ENCODE peak calls at places on chromosomes 4 and X, in four cellular contexts. P, N, G and Q are unnamed samples.

GRCh38 chr4:175127314-175127713 is 209.2 kb downstream of the ADAM29 start:
- DNase-seq in N (no peak), P (peak; percentile 35), G (no peak), Q (no peak)

GRCh38 chrX:21966866-21967265 is 26.4 kb downstream of the SMS start:
- DNase-seq in N (no peak), P (no peak), G (no peak), Q (no peak)

GRCh38 chr4:121791481-121791880 is 9.6 kb upstream of the EXOSC9 start:
- DNase-seq in N (no peak), G (no peak), P (peak; percentile 88), Q (no peak)

GRCh38 chr4:181799670-181800069 is 443.5 kb upstream of the TENM3 start:
- DNase-seq in G (no peak), P (no peak), N (no peak), Q (no peak)

GRCh38 chr4:78149737-78150136 is 92.6 kb downstream of the FRAS1 start:
- DNase-seq in N (no peak), G (no peak), P (no peak), Q (no peak)

GRCh38 chr4:137998666-137999429 is 243.3 kb downstream of the SLC7A11 start:
- DNase-seq in G (no peak), P (peak; percentile 63), N (no peak), Q (no peak)

GRCh38 chr4:184399505-184399893 is 74.9 kb downstream of the IRF2 start:
- DNase-seq in P (no peak), G (no peak), N (no peak), Q (no peak)

GRCh38 chrX:152641996-152642395 is 4.3 kb downstream of the GABRQ start:
- DNase-seq in N (peak; percentile 61), P (peak; percentile 1), G (no peak), Q (peak; percentile 18)

GRCh38 chrX:29229802-29230201 is 642.6 kb downstream of the IL1RAPL1 start:
- DNase-seq in G (no peak), P (peak; percentile 59), N (no peak), Q (no peak)

GRCh38 chr4:37805091-37805490 is 21.4 kb upstream of the PGM2 start:
- DNase-seq in G (no peak), P (no peak), N (no peak), Q (no peak)

GRCh38 chrX:130715299-130715698 is 187.7 kb downstream of the ENOX2 start:
- DNase-seq in P (peak; percentile 22), N (no peak), G (no peak), Q (no peak)

GRCh38 chr4:59122626-59123025 is 2012.4 kb upstream of the IGFBP7 start:
- DNase-seq in P (no peak), N (no peak), G (no peak), Q (no peak)

GRCh38 chr4:54607067-54607466 is 50.7 kb upstream of the KIT start:
- DNase-seq in N (no peak), P (no peak), G (no peak), Q (no peak)

GRCh38 chrX:30979271-30979670 is 90.2 kb upstream of the TAB3 start:
- DNase-seq in P (no peak), N (no peak), G (no peak), Q (no peak)

GRCh38 chr4:27916432-27917184 is 1056.0 kb downstream of the STIM2 start:
- DNase-seq in G (no peak), P (no peak), N (no peak), Q (peak; percentile 36)

GRCh38 chr4:47462799-47463234 is 685 bp downstream of the COMMD8 start:
- DNase-seq in G (no peak), P (peak; percentile 3), N (no peak), Q (no peak)

GRCh38 chr4:66555301-66555700 is 885.0 kb upstream of the EPHA5 start:
- DNase-seq in N (no peak), G (peak; percentile 13), P (peak; percentile 59), Q (no peak)

GRCh38 chr4:48167538-48168263 is 33.7 kb upstream of the TXK start:
- DNase-seq in P (peak; percentile 32), G (no peak), N (no peak), Q (no peak)

GRCh38 chr4:38131371-38132139 is 171.4 kb downstream of the PTTG2 start:
- DNase-seq in G (peak; percentile 26), P (no peak), N (peak; percentile 77), Q (peak; percentile 37)

GRCh38 chrX:1397001-1397400 is 5.1 kb upstream of the SLC25A6 start:
- DNase-seq in N (no peak), G (no peak), P (no peak), Q (no peak)
- H3K14ac ChIP-seq in N (no peak overlapping the region), G (no peak overlapping the region), P (no peak overlapping the region), Q (no peak overlapping the region)

DNA sequence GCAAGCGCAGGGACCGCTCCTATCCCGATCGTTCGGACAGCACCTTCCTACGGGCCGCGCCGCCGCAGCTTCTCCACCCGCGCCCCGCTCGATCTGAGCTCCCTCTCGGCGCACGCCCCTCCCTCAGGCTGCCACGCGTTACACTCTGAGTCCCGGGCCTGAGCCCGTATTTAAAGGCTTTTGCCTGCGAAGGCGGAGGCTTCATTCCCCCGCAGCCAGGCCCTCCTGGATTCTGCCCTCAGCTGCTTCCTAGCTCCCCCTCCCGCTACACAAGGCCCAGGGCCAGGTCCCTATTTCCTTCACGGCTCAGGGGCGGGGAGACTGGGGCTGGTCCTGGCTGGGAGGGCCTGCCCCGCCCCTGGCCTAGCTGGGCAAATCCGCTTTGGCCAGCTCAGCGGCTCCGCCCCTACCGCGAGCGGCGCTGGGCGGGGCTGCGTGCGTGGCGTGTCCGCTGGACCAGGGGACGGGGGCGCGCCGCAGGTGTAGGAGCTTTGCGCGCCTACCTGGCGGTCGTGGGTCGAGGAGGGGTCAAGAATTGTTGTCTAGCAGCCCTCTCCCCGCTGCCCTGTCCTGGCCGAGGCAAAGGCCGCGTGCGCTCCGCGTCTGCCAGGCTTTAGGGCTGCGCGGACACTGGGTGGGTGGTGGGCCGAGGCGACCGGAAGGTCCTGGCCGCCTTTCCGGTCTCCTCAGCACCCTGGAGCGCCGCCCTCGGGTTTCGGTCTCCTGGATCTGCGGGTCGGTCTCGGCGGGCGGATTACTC is at the start of gene UGDH:
- DNase-seq in P (peak; percentile 99), N (peak; percentile 96), G (peak; percentile 99), Q (peak; percentile 94)
- H3K14ac ChIP-seq in P (peak within 1 kb of the TSS; percentile 95), N (peak within 1 kb of the TSS; percentile 92), G (peak within 1 kb of the TSS; percentile 87), Q (peak within 1 kb of the TSS; percentile 100)

GRCh38 chr4:56909083-56909981 is 1.6 kb downstream of the REST start:
- DNase-seq in P (peak; percentile 52), N (peak; percentile 46), G (peak; percentile 52), Q (peak; percentile 58)
- H3K14ac ChIP-seq in P (peak overlapping the region; percentile 84), N (peak overlapping the region; percentile 93), G (peak overlapping the region; percentile 97), Q (no peak overlapping the region)

GRCh38 chr4:39697740-39698423 is at the start of gene UBE2K:
- DNase-seq in P (peak; percentile 82), G (peak; percentile 88), N (peak; percentile 85), Q (peak; percentile 90)
- H3K14ac ChIP-seq in P (peak within 1 kb of the TSS; percentile 91), G (peak within 1 kb of the TSS; percentile 98), N (peak within 1 kb of the TSS; percentile 99), Q (peak within 1 kb of the TSS; percentile 98)

GRCh38 chr4:2795558-2796260 is 2.8 kb downstream of the SH3BP2 start:
- DNase-seq in P (no peak), G (no peak), N (no peak), Q (no peak)

GRCh38 chr4:2793578-2793919 is 664 bp downstream of the SH3BP2 start:
- DNase-seq in P (peak; percentile 57), N (peak; percentile 43), G (peak; percentile 46), Q (no peak)

GRCh38 chr4:2796261-2797187 is 3.6 kb downstream of the SH3BP2 start:
- DNase-seq in P (peak; percentile 52), N (no peak), G (peak; percentile 63), Q (no peak)

GRCh38 chr4:2793920-2794706 is 1.2 kb downstream of the SH3BP2 start:
- DNase-seq in G (peak; percentile 94), P (no peak), N (peak; percentile 27), Q (no peak)

GRCh38 chr4:2794707-2795557 is 2.0 kb downstream of the SH3BP2 start:
- DNase-seq in G (no peak), N (no peak), P (peak; percentile 79), Q (no peak)
- H3K14ac ChIP-seq in G (peak overlapping the region; percentile 25), N (no peak overlapping the region), P (peak overlapping the region; percentile 97), Q (no peak overlapping the region)

GRCh38 chrX:110941906-110942305 is 146.3 kb upstream of the CHRDL1 start:
- DNase-seq in N (no peak), G (no peak), P (no peak), Q (no peak)

GRCh38 chrX:110938977-110939732 is 143.5 kb upstream of the CHRDL1 start:
- DNase-seq in G (no peak), P (no peak), N (no peak), Q (no peak)

GRCh38 chrX:110944323-110944761 is 148.7 kb upstream of the CHRDL1 start:
- DNase-seq in P (no peak), G (no peak), N (peak; percentile 62), Q (peak; percentile 11)

DNA sequence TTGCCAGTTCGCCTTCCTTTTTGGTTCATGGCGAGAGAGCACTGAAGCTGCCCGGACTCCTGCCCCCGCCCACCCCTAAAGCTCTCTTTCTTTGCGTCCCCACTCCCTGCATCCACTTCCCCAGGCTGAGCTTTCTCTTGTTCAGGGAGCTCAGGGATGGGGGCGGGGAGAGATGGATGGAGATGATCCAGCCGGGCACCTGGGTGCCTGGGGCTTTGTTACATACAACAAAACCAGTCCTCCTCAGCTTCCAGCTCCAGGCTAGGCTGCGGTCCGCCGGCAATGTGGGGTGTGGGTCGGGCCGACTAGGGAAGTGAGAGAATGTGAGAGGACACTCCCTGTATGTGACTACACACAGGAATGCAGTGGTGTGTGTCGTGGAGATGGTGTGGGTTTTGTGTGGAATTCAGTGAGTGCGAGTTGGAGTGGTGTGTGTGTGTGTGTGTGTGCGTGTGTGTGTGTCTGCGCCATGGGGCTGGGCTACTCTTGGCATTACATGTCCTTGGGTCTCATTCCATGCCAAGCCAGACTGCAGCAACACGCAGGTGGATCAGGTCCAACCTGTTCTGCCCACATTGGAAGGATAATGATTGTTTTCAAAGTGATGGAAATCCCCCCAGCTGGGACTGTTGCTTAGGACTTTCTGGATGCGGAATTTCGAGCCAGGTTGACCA is 149.3 kb upstream of the CHRDL1 start:
- DNase-seq in N (peak; percentile 56), P (no peak), G (peak; percentile 61), Q (peak; percentile 17)
- H3K14ac ChIP-seq in N (peak overlapping the region; percentile 72), P (no peak overlapping the region), G (no peak overlapping the region), Q (no peak overlapping the region)

GRCh38 chr4:82898322-82899243 is 2.0 kb upstream of the THAP9 start:
- DNase-seq in N (no peak), P (peak; percentile 91), G (peak; percentile 91), Q (no peak)

GRCh38 chr4:82900016-82900334 is 560 bp upstream of the THAP9 start:
- DNase-seq in N (no peak), G (no peak), P (peak; percentile 44), Q (peak; percentile 42)

GRCh38 chr4:82901129-82901718 is 689 bp downstream of the THAP9 start:
- DNase-seq in G (no peak), N (no peak), P (no peak), Q (no peak)

GRCh38 chr4:82899339-82899738 is 1.2 kb upstream of the THAP9 start:
- DNase-seq in N (no peak), G (no peak), P (no peak), Q (no peak)

GRCh38 chr4:82900335-82901128 is at the start of gene THAP9:
- DNase-seq in N (peak; percentile 99), G (peak; percentile 100), P (peak; percentile 100), Q (peak; percentile 96)
- H3K14ac ChIP-seq in N (peak within 1 kb of the TSS; percentile 80), G (peak within 1 kb of the TSS; percentile 79), P (peak within 1 kb of the TSS; percentile 98), Q (peak within 1 kb of the TSS; percentile 56)